ENCODE peak calls at places on chromosomes 7 and 10, in eight cellular contexts. J, S, C, F, W, V, Y and T are unnamed samples.
A peak's percentile ranks its signal among the peaks of the same experiment; 100 is the strongest.

GRCh38 chr10:43444313-43444712 is 7.4 kb downstream of the ZNF487 start:
- DNase-seq in F (no peak), V (no peak), C (no peak), W (no peak), Y (no peak), S (no peak), J (no peak), T (no peak)

GRCh38 chr10:32360241-32360640 is 13.3 kb upstream of the EPC1 start:
- DNase-seq in W (no peak), J (no peak), Y (no peak), S (no peak), C (no peak), V (no peak), F (no peak), T (no peak)

GRCh38 chr7:139861794-139862193 is 32.7 kb downstream of the TBXAS1 start:
- DNase-seq in V (no peak), J (no peak), F (no peak), S (no peak), C (no peak), W (no peak), Y (no peak), T (no peak)

GRCh38 chr10:32692174-32692573 is 246.2 kb downstream of the CCDC7 start:
- DNase-seq in W (no peak), V (no peak), S (no peak), J (no peak), C (peak; percentile 2), Y (peak; percentile 98), F (no peak), T (no peak)

GRCh38 chr10:6280291-6280690 is 77.6 kb downstream of the PFKFB3 start:
- DNase-seq in J (no peak), C (no peak), Y (no peak), V (no peak), W (no peak), S (no peak), F (no peak), T (no peak)

GRCh38 chr10:126640391-126640790 is 30.1 kb downstream of the C10orf90 start:
- DNase-seq in S (no peak), F (no peak), C (no peak), V (no peak), Y (no peak), J (no peak), W (no peak), T (no peak)

GRCh38 chr7:16420329-16420648 is 1.0 kb downstream of the CRPPA start:
- DNase-seq in Y (no peak), F (no peak), S (no peak), W (no peak), J (no peak), C (no peak), V (no peak), T (no peak)

GRCh38 chr7:45699726-45700390 is 125.7 kb downstream of the ADCY1 start:
- DNase-seq in J (no peak), W (no peak), Y (no peak), C (no peak), V (no peak), F (no peak), S (no peak), T (no peak)

GRCh38 chr10:13490503-13490902 is 38.3 kb downstream of the BEND7 start:
- DNase-seq in W (no peak), Y (no peak), C (no peak), S (no peak), V (no peak), F (no peak), J (no peak), T (no peak)

GRCh38 chr10:132536241-132536963 is 1.2 kb upstream of the INPP5A start:
- DNase-seq in S (no peak), Y (no peak), C (peak; percentile 33), W (peak; percentile 5), V (no peak), J (peak; percentile 42), F (peak; percentile 51), T (no peak)
- H3K4me1 ChIP-seq in S (peaks cover 12% of the 10 kb centered on the region), Y (peaks cover 76% of the 10 kb centered on the region), C (peaks cover 26% of the 10 kb centered on the region), W (no peaks in the 10 kb centered on the region), V (peaks cover 13% of the 10 kb centered on the region), J (peaks cover 20% of the 10 kb centered on the region), F (peaks cover 38% of the 10 kb centered on the region), T (peaks cover 38% of the 10 kb centered on the region)

GRCh38 chr7:7791523-7791922 is 73.1 kb upstream of the RPA3 start:
- DNase-seq in Y (no peak), S (no peak), W (no peak), V (no peak), C (no peak), F (no peak), J (no peak), T (no peak)

GRCh38 chr7:7790041-7790751 is 71.8 kb upstream of the RPA3 start:
- DNase-seq in J (no peak), S (no peak), F (no peak), V (no peak), C (peak; percentile 18), W (no peak), Y (no peak), T (no peak)

GRCh38 chr7:7793249-7793648 is 74.8 kb upstream of the RPA3 start:
- DNase-seq in S (no peak), C (no peak), V (no peak), W (no peak), J (no peak), Y (no peak), F (no peak), T (no peak)

GRCh38 chr7:7793921-7794320 is 75.5 kb upstream of the RPA3 start:
- DNase-seq in W (no peak), C (no peak), Y (no peak), F (no peak), V (no peak), J (no peak), S (no peak), T (no peak)

GRCh38 chr7:7792089-7792488 is 73.7 kb upstream of the RPA3 start:
- DNase-seq in J (no peak), C (no peak), V (no peak), Y (no peak), F (no peak), W (no peak), S (no peak), T (no peak)
- H3K4me1 ChIP-seq in J (no peaks in the 10 kb centered on the region), C (peaks cover 7% of the 10 kb centered on the region), V (no peaks in the 10 kb centered on the region), Y (peaks cover 4% of the 10 kb centered on the region), F (no peaks in the 10 kb centered on the region), W (no peaks in the 10 kb centered on the region), S (no peaks in the 10 kb centered on the region), T (no peaks in the 10 kb centered on the region)

DNA sequence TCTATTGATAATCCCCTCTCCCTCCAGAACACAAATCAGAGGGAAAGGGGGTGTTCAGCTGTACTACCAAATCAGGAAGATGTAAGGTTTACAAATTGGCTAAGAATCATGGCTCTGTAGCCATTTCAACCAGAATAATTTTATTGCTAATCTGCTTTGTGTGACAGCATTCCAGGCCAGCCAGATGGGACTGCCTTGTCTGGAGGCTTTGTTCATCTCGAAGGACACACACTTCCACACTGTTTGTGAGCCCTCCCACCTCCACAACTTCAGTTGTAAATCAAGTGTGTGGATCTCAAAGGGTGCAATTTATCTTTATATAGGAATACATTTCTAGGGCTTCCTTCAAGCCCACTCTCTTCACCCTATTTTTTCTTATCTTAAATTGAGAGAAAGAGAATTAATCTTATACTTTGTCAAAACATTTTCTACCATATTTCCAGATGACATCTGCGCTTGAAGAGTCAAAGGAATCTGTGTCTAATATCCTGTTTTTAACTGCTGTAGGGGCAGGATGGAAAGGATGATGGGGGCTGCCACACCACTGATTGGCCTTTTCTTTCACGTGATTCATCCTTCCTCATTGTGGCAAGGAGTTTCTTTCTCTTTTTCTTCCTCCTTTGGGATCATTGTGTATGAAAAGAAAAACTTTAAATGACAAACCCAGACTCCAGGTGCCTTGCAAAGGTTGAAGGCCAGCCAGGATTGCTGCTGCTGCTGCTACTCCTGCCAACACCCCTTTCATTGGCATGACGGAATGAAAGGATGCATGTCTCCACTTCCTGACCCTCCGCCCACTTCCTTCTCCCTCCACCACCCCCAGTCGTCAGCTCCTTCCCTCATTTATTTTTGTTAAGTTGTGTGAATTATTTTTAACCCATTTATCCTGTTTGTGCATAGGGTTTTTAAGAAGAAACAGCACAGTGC is 6.7 kb upstream of the OIT3 start:
- DNase-seq in S (no peak), V (no peak), Y (no peak), J (no peak), W (no peak), F (no peak), C (peak; percentile 52), T (no peak)
- H3K4me1 ChIP-seq in S (peaks cover 8% of the 10 kb centered on the region), V (no peaks in the 10 kb centered on the region), Y (peaks cover 7% of the 10 kb centered on the region), J (peaks cover 3% of the 10 kb centered on the region), W (no peaks in the 10 kb centered on the region), F (peaks cover 4% of the 10 kb centered on the region), C (peaks cover 27% of the 10 kb centered on the region), T (no peaks in the 10 kb centered on the region)

GRCh38 chr10:35424680-35425285 is 88.5 kb downstream of the CCNY start:
- DNase-seq in C (no peak), F (no peak), W (no peak), S (no peak), V (peak; percentile 23), J (no peak), Y (no peak), T (no peak)
- H3K4me1 ChIP-seq in C (peaks cover 20% of the 10 kb centered on the region), F (peaks cover 47% of the 10 kb centered on the region), W (no peaks in the 10 kb centered on the region), S (peaks cover 24% of the 10 kb centered on the region), V (peaks cover 8% of the 10 kb centered on the region), J (peaks cover 15% of the 10 kb centered on the region), Y (peaks cover 57% of the 10 kb centered on the region), T (peaks cover 21% of the 10 kb centered on the region)

DNA sequence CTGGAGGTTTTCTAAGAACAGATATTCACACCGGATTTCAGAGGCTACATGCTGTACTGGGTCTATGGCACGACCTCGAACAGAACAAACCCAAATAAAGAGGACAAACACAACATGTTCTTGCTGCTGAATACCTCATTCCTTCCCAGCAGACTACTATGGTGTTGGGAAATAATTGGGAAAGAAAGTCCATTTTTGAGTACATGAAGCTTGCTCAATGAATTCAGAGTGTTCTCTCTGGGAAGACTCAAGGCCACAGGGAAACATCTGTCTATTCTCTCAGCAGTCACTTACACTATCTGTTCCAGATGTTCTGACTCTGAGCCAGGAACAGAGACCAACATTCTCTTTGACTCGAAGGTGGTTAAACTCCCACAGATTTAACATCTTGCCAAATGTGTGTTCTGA is 30.9 kb downstream of the LAMB1 start:
- DNase-seq in F (no peak), V (no peak), Y (peak; percentile 64), C (no peak), J (peak; percentile 63), W (no peak), S (no peak), T (no peak)
- H3K4me1 ChIP-seq in F (peaks cover 18% of the 10 kb centered on the region), V (no peaks in the 10 kb centered on the region), Y (peaks cover 25% of the 10 kb centered on the region), C (peaks cover 2% of the 10 kb centered on the region), J (peaks cover 8% of the 10 kb centered on the region), W (no peaks in the 10 kb centered on the region), S (peaks cover 3% of the 10 kb centered on the region), T (no peaks in the 10 kb centered on the region)